ENCODE peak calls at places on chromosomes 4 and X, in six cellular contexts. A is osteoblast, D is tibial nerve, U is breast epithelium, S is Panc1, E is tibial artery. L is an unnamed sample. For H3K4me1, the result is how much of the 10 kb centered on the place peaks cover.

GRCh38 chr4:145409393-145409792 is 72.3 kb upstream of the SMAD1 start:
- DNase-seq in A (no peak), D (no peak), U (no peak), S (no peak), E (no peak), L (no peak)

GRCh38 chr4:117324851-117325491 is 239.6 kb upstream of the TRAM1L1 start:
- DNase-seq in A (no peak), D (no peak), U (no peak), S (no peak), E (no peak), L (no peak)

GRCh38 chrX:53190363-53190960 is 34.5 kb downstream of the KDM5C start:
- DNase-seq in A (no peak), D (no peak), U (no peak), S (no peak), E (no peak), L (no peak)

GRCh38 chrX:136872091-136872700 is 8.3 kb downstream of the RBMX start:
- DNase-seq in A (no peak), D (no peak), U (no peak), S (no peak), E (no peak), L (no peak)

GRCh38 chrX:39149761-39150160 is 348.5 kb downstream of the MID1IP1 start:
- DNase-seq in A (no peak), D (peak), U (peak), S (peak), E (peak), L (peak)

GRCh38 chr4:56728512-56728911 is 47.4 kb upstream of the HOPX start:
- DNase-seq in A (no peak), D (peak), U (peak), S (no peak), E (peak), L (peak)

GRCh38 chr4:109390369-109390768 is 43.2 kb upstream of the SEC24B start:
- DNase-seq in A (no peak), D (no peak), U (no peak), S (no peak), E (no peak), L (no peak)

GRCh38 chr4:2843909-2844584 is 403 bp downstream of the ADD1 start:
- DNase-seq in A (peak), D (no peak), U (peak), S (no peak), E (no peak), L (no peak)

GRCh38 chr4:135429528-135429927 is 1227.9 kb upstream of the PABPC4L start:
- DNase-seq in A (no peak), D (no peak), U (no peak), S (no peak), E (no peak), L (no peak)

GRCh38 chr4:523601-524000 is 24.6 kb downstream of the PIGG start:
- DNase-seq in A (no peak), D (no peak), U (no peak), S (no peak), E (no peak), L (no peak)

GRCh38 chr4:182337366-182337765 is 94.2 kb downstream of the TENM3 start:
- DNase-seq in A (no peak), D (no peak), U (no peak), S (no peak), E (no peak), L (no peak)

GRCh38 chrX:29044802-29045201 is 457.6 kb downstream of the IL1RAPL1 start:
- DNase-seq in A (no peak), D (no peak), U (no peak), S (no peak), E (no peak), L (no peak)

GRCh38 chr4:8861576-8862279 is 9.9 kb downstream of the HMX1 start:
- DNase-seq in A (peak), D (no peak), U (no peak), S (no peak), E (no peak), L (no peak)

GRCh38 chr4:78735697-78736096 is 40.5 kb upstream of the BMP2K start:
- DNase-seq in A (no peak), D (no peak), U (no peak), S (no peak), E (no peak), L (no peak)

GRCh38 chr4:65383589-65384305 is 286.5 kb downstream of the EPHA5 start:
- DNase-seq in A (no peak), D (no peak), U (no peak), S (peak), E (no peak), L (no peak)

GRCh38 chrX:55919367-55920221 is 202.0 kb downstream of the RRAGB start:
- DNase-seq in A (no peak), D (no peak), U (no peak), S (no peak), E (no peak), L (no peak)

GRCh38 chr4:2932951-2933565 is 30.1 kb downstream of the NOP14 start:
- DNase-seq in A (peak), D (no peak), U (no peak), S (no peak), E (no peak), L (no peak)

GRCh38 chr4:96654045-96654444 is 814.2 kb downstream of the PDHA2 start:
- DNase-seq in A (no peak), D (no peak), U (no peak), S (no peak), E (no peak), L (no peak)

GRCh38 chr4:177339794-177340374 is 30.2 kb downstream of the NEIL3 start:
- DNase-seq in A (peak), D (no peak), U (no peak), S (no peak), E (no peak), L (no peak)

GRCh38 chrX:118329179-118329578 is 16.7 kb upstream of the WDR44 start:
- DNase-seq in A (no peak), D (no peak), U (no peak), S (no peak), E (no peak), L (no peak)

GRCh38 chr4:70706516-70706915 is 15.2 kb upstream of the RUFY3 start:
- DNase-seq in A (no peak), D (no peak), U (no peak), S (no peak), E (no peak), L (no peak)

GRCh38 chr4:151400343-151400742 is 8.6 kb upstream of the FHIP1A start:
- DNase-seq in A (no peak), D (no peak), U (no peak), S (no peak), E (no peak), L (no peak)

GRCh38 chr4:100246697-100247096 is 56.4 kb upstream of the DDIT4L start:
- DNase-seq in A (peak), D (no peak), U (no peak), S (no peak), E (no peak), L (peak)

GRCh38 chr4:150104401-150105027 is 26.3 kb downstream of the DCLK2 start:
- DNase-seq in A (no peak), D (no peak), U (no peak), S (no peak), E (no peak), L (no peak)

GRCh38 chr4:74114234-74114633 is 15.2 kb upstream of the CXCL2 start:
- DNase-seq in A (no peak), D (no peak), U (peak), S (no peak), E (no peak), L (no peak)

GRCh38 chr4:65880594-65880993 is 210.3 kb upstream of the EPHA5 start:
- DNase-seq in A (no peak), D (no peak), U (no peak), S (no peak), E (no peak), L (no peak)

GRCh38 chrX:142978130-142978684 is 47.5 kb upstream of the SPANXN4 start:
- DNase-seq in A (no peak), D (no peak), U (no peak), S (no peak), E (no peak), L (no peak)

GRCh38 chr4:102537280-102537679 is 36.1 kb downstream of the NFKB1 start:
- DNase-seq in A (no peak), D (no peak), U (no peak), S (no peak), E (no peak), L (no peak)

GRCh38 chr4:69731261-69731660 is 29.2 kb downstream of the SULT1B1 start:
- DNase-seq in A (no peak), D (no peak), U (no peak), S (no peak), E (no peak), L (no peak)

GRCh38 chrX:13029341-13029740 is 15.1 kb downstream of the FAM9C start:
- DNase-seq in A (no peak), D (peak), U (no peak), S (no peak), E (peak), L (peak)

GRCh38 chrX:140190441-140191108 is 225.3 kb upstream of the CXorf66 start:
- DNase-seq in A (no peak), D (no peak), U (no peak), S (no peak), E (no peak), L (no peak)

GRCh38 chrX:135549519-135549918 is 29.1 kb downstream of the INTS6L start:
- DNase-seq in A (no peak), D (no peak), U (no peak), S (no peak), E (no peak), L (no peak)

GRCh38 chr4:111689214-111689613 is 456.0 kb upstream of the FAM241A start:
- DNase-seq in A (no peak), D (peak), U (no peak), S (no peak), E (peak), L (no peak)

GRCh38 chr4:55834086-55834795 is 14.7 kb downstream of the EXOC1L start:
- DNase-seq in A (no peak), D (no peak), U (no peak), S (no peak), E (no peak), L (no peak)

GRCh38 chr4:67616478-67616877 is 58.0 kb downstream of the STAP1 start:
- DNase-seq in A (no peak), D (no peak), U (no peak), S (no peak), E (no peak), L (no peak)

GRCh38 chr4:10055871-10056270 is 34.6 kb upstream of the SLC2A9 start:
- DNase-seq in A (no peak), D (no peak), U (no peak), S (no peak), E (no peak), L (no peak)

GRCh38 chrX:42797646-42798045 is 19.7 kb upstream of the PPP1R2C start:
- DNase-seq in A (no peak), D (no peak), U (no peak), S (no peak), E (no peak), L (no peak)

GRCh38 chrX:100649550-100650356 is 5.8 kb downstream of the SRPX2 start:
- DNase-seq in A (peak), D (peak), U (peak), S (no peak), E (peak), L (peak)

GRCh38 chr4:56078866-56079265 is 130.1 kb downstream of the CEP135 start:
- DNase-seq in A (no peak), D (no peak), U (no peak), S (no peak), E (no peak), L (no peak)

GRCh38 chr4:5808081-5808741 is 84.7 kb downstream of the CRMP1 start:
- DNase-seq in A (peak), D (no peak), U (no peak), S (no peak), E (no peak), L (no peak)

DNA sequence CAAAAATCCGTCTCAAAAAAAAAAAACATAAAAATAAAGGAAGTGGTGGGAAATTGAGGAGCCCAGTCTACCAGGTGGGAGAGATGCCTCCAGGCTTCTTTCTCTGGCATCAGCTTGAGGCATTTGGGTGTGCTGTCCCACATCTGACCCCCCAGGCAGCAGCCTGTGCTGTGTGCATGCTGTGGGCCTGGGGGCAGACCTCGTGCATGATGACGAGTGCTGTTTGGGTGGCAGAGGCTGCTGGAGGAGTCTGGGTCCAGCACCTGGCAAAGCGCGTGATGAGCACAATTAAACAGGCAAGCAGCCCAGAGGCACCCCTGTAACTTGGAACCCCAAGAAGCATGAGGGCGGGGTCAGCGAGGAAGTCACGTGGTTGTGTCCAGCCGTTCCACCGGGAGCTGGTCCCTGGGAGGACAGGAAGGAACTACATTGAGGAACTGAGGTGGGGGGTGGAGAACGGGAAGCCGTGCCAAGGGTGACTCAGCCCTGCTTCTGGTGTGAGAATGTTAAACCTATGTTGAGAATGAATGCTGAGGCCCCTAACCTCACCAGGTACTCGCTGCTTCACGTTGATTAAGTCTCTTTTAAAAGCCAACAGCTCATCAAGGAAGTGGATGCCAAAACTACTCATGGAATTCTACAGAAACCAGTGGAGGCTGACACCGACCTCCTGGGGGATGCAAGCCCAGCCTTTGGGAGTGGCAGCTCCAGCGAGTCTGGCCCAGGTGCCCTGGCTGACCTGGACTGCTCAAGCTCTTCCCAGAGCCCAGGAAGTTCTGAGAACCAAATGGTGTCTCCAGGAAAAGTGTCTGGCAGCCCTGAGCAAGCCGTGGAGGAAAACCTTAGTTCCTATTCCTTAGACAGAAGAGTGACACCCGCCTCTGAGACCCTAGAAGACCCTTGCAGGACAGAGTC is 6.1 kb downstream of the TACC3 start:
- DNase-seq in A (peak), D (peak), U (peak), S (no peak), E (peak), L (peak)
- H3K4me3 ChIP-seq in A (peak), D (no peak), U (no peak), S (no peak), E (no peak), L (peak)

GRCh38 chr4:186227221-186227620 is at the start of gene KLKB1:
- DNase-seq in A (peak), D (no peak), U (no peak), S (no peak), E (no peak), L (no peak)

GRCh38 chr4:186227744-186228513 is 622 bp downstream of the KLKB1 start:
- DNase-seq in A (peak), D (no peak), U (no peak), S (no peak), E (no peak), L (no peak)

GRCh38 chr4:186228514-186228894 is 1.2 kb downstream of the KLKB1 start:
- DNase-seq in A (no peak), D (no peak), U (no peak), S (no peak), E (no peak), L (no peak)

GRCh38 chr4:186225848-186226247 is 1.5 kb upstream of the KLKB1 start:
- DNase-seq in A (no peak), D (no peak), U (no peak), S (no peak), E (no peak), L (no peak)

DNA sequence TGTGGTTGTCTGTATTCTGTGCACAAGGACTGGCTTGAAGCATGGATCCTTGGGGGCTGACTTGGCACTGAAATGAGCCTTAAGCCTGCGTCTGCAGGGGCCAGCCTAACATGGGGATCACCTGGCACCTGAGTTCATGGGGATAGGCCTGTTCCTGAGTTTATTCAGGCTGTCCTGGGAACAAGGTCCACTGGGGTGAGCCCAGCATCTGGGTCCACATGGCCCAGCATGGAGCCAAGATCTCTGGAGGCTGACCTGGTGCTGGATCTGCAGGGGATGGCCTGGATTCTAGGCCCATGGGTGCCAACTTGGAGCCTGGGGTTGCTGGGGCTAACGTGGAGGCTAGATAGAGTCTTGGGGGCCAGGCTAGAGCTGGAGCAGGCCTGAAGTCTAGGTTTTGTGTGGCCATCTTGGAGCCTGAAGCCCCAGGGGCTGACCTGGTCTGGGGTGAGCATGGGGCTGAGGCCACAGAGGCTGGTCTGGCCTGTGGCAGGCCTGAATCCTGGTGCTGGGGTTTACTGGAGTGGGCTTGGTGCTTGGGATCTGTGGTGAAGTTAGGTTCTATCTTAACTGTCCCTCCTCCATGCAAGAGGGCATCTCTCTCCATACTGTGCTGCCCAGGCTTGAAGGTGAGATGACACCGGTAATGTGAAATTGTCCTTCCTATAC is 652 bp upstream of the KLKB1 start:
- DNase-seq in A (no peak), D (no peak), U (no peak), S (no peak), E (no peak), L (no peak)
- H3K4me1 ChIP-seq in A (under half), D (under half), U (under half), S (under half), E (under half), L (under half)

DNA sequence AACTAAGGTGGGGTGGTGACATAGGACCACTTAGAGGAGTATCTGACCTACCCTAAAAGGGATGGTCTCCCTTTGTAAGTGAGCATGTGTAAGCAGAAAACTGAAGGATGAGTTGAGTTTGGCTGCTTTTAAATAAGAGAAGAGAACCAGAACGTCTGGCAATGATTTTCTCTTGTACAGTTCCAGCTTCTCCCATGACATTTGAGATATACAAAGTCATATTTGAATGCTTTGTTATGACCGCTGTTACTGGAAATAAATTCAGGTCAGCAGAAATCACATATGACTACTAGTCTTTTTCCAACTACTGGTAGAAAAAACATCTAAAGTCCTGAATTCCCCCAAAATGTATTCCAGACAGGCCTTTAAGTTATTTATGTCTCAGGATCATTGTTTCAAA is 313.3 kb upstream of the BMP3 start:
- DNase-seq in A (no peak), D (no peak), U (no peak), S (no peak), E (no peak), L (no peak)
- H3K4me3 ChIP-seq in A (no peak), D (no peak), U (no peak), S (no peak), E (no peak), L (no peak)

DNA sequence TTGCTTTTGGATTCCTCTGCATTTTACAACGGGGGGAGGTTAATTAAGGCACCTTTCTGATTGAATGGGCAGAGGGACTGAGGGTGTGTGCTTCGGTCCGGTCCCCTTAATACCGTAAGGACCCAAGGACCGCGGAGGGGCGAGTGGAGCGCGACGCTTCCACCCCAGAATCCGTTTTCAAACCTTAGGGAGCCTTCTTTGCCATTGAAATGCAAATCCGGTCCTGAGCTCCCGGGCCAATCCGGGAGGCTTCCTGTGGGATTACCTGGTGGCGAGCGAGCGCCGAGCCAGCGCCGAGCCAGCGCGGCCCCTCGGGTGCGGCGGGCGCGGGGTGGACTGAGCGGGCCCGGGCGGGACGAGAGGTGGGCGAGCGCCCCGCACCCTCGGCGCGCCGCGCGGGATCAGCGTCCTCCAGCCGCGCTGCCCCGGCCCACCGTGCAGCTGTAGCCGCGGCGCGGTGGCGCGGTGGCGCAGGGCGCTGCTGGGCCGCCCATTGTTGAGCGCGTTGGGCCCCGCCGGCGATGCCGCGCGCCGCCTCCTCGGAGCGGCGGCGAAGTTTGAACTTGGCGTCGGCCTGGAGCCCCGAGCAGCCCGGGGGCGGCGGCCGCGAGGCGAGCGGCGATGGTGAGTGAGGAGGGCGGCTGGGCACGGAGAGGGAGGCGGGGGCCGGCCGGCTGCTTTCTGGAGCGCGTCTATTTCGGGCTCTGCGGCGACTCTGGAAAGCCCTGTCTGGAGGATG is 208.7 kb downstream of the SOWAHB start:
- DNase-seq in A (peak), D (peak), U (peak), S (no peak), E (peak), L (no peak)
- H3K4me1 ChIP-seq in A (under half), D (under half), U (under half), S (under half), E (under half), L (under half)

DNA sequence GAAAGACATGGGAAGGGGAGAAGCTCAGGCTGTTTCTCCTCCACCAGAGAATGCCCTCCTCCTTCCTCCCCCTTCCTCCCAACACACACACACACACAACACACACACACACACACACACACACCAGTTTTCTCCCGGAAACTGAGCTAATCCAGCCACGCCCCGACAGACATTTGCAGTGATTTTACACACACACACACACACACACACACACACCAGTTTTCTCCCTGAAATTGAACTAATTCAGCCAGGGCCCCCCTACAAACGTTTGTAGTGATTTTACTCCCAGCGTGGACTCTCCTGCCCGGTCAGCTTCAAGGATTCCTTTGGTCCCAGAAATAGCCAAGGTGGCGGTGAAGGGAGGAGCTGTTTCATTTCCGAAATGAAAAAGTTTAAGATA is 32.9 kb upstream of the STX18 start:
- DNase-seq in A (peak), D (peak), U (no peak), S (peak), E (peak), L (no peak)
- H3K4me3 ChIP-seq in A (peak), D (peak), U (peak), S (peak), E (peak), L (peak)

GRCh38 chr4:158169931-158170690 is 2.7 kb downstream of the GASK1B start:
- DNase-seq in A (no peak), D (no peak), U (no peak), S (no peak), E (no peak), L (no peak)
- H3K4me1 ChIP-seq in A (under half), D (half or more), U (under half), S (under half), E (under half), L (under half)

L was measured in gastrocnemius medialis.